ENCODE peak calls at places on chromosomes 12 and 14, in five cellular contexts. I is HCT116; S is activated effector memory CD4-positive, alpha-beta T cell treated with Interleukin-2 at 50 U/mL for 16 hours; C is left lung; H is omental fat pad. N is an unnamed sample.

GRCh38 chr12:109753054-109753401 is 39.4 kb downstream of the FAM222A start:
- DNase-seq in H (no peak), I (no peak), C (no peak), S (no peak), N (no peak)

GRCh38 chr14:76884853-76885276 is 58.7 kb downstream of the LRRC74A start:
- DNase-seq in H (no peak), S (no peak), I (no peak), C (peak), N (no peak)

GRCh38 chr12:24751181-24751580 is 197.7 kb downstream of the BCAT1 start:
- DNase-seq in I (no peak), C (no peak), S (no peak), H (no peak), N (no peak)

GRCh38 chr12:13571035-13571434 is 374.5 kb downstream of the EMP1 start:
- DNase-seq in I (peak), S (no peak), H (no peak), C (no peak), N (no peak)

GRCh38 chr12:102480401-102480800 is at the start of gene IGF1:
- DNase-seq in I (no peak), C (no peak), S (no peak), H (no peak), N (no peak)

GRCh38 chr12:46908236-46908935 is 82.6 kb upstream of the SLC38A4 start:
- DNase-seq in H (no peak), C (no peak), I (no peak), S (no peak), N (no peak)

GRCh38 chr12:8572507-8572906 is 31.8 kb upstream of the CLEC4E start:
- DNase-seq in I (no peak), S (no peak), H (no peak), C (no peak), N (no peak)

GRCh38 chr14:53124778-53125177 is 28.3 kb downstream of the DDHD1 start:
- DNase-seq in I (no peak), S (no peak), H (no peak), C (no peak), N (no peak)

GRCh38 chr14:74682169-74682952 is 30.5 kb downstream of the AREL1 start:
- DNase-seq in S (no peak), H (no peak), C (no peak), I (no peak), N (no peak)

GRCh38 chr12:67651380-67651695 is 2.8 kb downstream of the DYRK2 start:
- DNase-seq in C (no peak), H (no peak), S (no peak), I (no peak), N (no peak)

GRCh38 chr14:96698846-96699543 is 98.2 kb upstream of the VRK1 start:
- DNase-seq in I (no peak), H (no peak), S (no peak), C (no peak), N (no peak)

GRCh38 chr12:6953417-6954315 is 2.5 kb downstream of the PTPN6 start:
- DNase-seq in H (no peak), C (peak), S (peak), I (no peak), N (no peak)

N was measured in esophagus muscularis mucosa.